ENCODE peak calls at places on chromosome 1, in six cellular contexts. One of them, this sample, is unnamed.

GRCh38 chr1:10515627-10516026 is 40.9 kb downstream of the PEX14 start:
- DNase-seq in K562: no peak
- DNase-seq in GM12891: no peak
- DNase-seq in HepG2: no peak
- DNase-seq in H1: no peak
- DNase-seq in GM12878: no peak
- DNase-seq in this sample: no peak

GRCh38 chr1:175839678-175840669 is 96.6 kb upstream of the TNR start:
- DNase-seq in K562: no peak
- DNase-seq in GM12891: no peak
- DNase-seq in HepG2: peak; percentile 87
- DNase-seq in H1: no peak
- DNase-seq in GM12878: no peak
- DNase-seq in this sample: no peak

GRCh38 chr1:93690921-93691789 is 9.5 kb upstream of the BCAR3 start:
- DNase-seq in K562: no peak
- DNase-seq in GM12891: no peak
- DNase-seq in HepG2: no peak
- DNase-seq in H1: no peak
- DNase-seq in GM12878: no peak
- DNase-seq in this sample: no peak

GRCh38 chr1:74280642-74281396 is 45.6 kb downstream of the TNNI3K start:
- DNase-seq in K562: no peak
- DNase-seq in GM12891: no peak
- DNase-seq in HepG2: no peak
- DNase-seq in H1: no peak
- DNase-seq in GM12878: no peak
- DNase-seq in this sample: no peak

GRCh38 chr1:53324728-53325297 is 3.1 kb downstream of the LRP8 start:
- DNase-seq in K562: no peak
- DNase-seq in GM12891: no peak
- DNase-seq in HepG2: no peak
- DNase-seq in H1: no peak
- DNase-seq in GM12878: no peak
- DNase-seq in this sample: no peak

GRCh38 chr1:2982615-2983318 is 38.5 kb upstream of the ACTRT2 start:
- DNase-seq in K562: no peak
- DNase-seq in GM12891: no peak
- DNase-seq in HepG2: no peak
- DNase-seq in H1: no peak
- DNase-seq in GM12878: no peak
- DNase-seq in this sample: no peak

GRCh38 chr1:91744973-91745648 is 140.8 kb downstream of the TGFBR3 start:
- DNase-seq in K562: no peak
- DNase-seq in GM12891: no peak
- DNase-seq in HepG2: peak; percentile 75
- DNase-seq in H1: no peak
- DNase-seq in GM12878: no peak
- DNase-seq in this sample: no peak

GRCh38 chr1:161725888-161726630 is 4.7 kb downstream of the FCRLB start:
- DNase-seq in K562: peak; percentile 36
- DNase-seq in GM12891: no peak
- DNase-seq in HepG2: peak; percentile 23
- DNase-seq in H1: peak; percentile 77
- DNase-seq in GM12878: no peak
- DNase-seq in this sample: peak; percentile 31

GRCh38 chr1:23004112-23004511 is 11.5 kb downstream of the TEX46 start:
- DNase-seq in K562: no peak
- DNase-seq in GM12891: no peak
- DNase-seq in HepG2: no peak
- DNase-seq in H1: no peak
- DNase-seq in GM12878: no peak
- DNase-seq in this sample: no peak

GRCh38 chr1:65195495-65196417 is 47.8 kb downstream of the AK4 start:
- DNase-seq in K562: peak; percentile 31
- DNase-seq in GM12891: no peak
- DNase-seq in HepG2: no peak
- DNase-seq in H1: no peak
- DNase-seq in GM12878: no peak
- DNase-seq in this sample: no peak

GRCh38 chr1:181141431-181141910 is 53.0 kb downstream of the IER5 start:
- DNase-seq in K562: peak; percentile 83
- DNase-seq in GM12891: no peak
- DNase-seq in HepG2: no peak
- DNase-seq in H1: no peak
- DNase-seq in GM12878: no peak
- DNase-seq in this sample: no peak
- TF ChIP-seq TAF1 in K562: no peak
- TF ChIP-seq TAF1 in GM12891: no peak
- TF ChIP-seq TAF1 in HepG2: no peak
- TF ChIP-seq TAF1 in H1: no peak
- TF ChIP-seq TAF1 in GM12878: no peak
- TF ChIP-seq TAF1 in this sample: no peak

DNA sequence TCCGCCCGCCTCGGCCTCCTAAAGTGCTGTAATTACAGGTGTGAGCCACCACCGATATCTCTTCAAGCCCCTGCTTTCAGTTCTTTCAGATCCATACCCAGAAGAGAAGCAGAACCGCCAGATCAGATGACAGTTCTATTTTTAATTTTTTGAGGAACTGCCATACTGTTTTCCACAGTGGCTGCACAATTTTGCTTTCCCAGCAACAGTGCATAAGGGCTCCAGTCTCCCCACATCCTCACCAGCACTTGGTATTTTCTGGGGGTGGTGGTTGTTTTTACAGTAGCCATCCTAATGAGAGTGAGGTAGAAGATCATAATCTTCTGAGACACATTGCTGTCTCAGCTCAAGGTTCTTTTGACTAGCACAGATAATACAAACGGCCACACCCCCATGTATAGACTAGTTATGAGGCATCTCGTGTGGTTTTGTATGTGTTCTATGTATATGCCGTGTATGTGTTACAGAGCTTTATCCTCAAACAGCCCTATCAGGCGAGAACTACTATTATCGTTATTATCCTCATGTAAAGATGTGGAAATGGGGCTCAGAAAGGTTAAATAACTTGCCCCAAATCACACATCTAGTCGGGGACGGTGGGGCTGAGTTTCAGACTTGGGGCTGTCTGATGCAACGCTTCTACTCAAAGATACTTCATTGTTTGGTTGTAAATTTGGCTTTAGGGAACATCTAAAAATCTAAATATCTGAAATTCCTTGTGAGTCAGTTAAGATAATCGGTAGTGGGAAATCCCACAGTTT is 12.0 kb downstream of the FHAD1 start:
- DNase-seq in K562: no peak
- DNase-seq in GM12891: no peak
- DNase-seq in HepG2: no peak
- DNase-seq in H1: peak; percentile 20
- DNase-seq in GM12878: no peak
- DNase-seq in this sample: no peak
- TF ChIP-seq POLR2A in K562: no peak
- TF ChIP-seq POLR2A in GM12891: no peak
- TF ChIP-seq POLR2A in HepG2: no peak
- TF ChIP-seq POLR2A in H1: no peak
- TF ChIP-seq POLR2A in GM12878: no peak
- TF ChIP-seq POLR2A in this sample: no peak

DNA sequence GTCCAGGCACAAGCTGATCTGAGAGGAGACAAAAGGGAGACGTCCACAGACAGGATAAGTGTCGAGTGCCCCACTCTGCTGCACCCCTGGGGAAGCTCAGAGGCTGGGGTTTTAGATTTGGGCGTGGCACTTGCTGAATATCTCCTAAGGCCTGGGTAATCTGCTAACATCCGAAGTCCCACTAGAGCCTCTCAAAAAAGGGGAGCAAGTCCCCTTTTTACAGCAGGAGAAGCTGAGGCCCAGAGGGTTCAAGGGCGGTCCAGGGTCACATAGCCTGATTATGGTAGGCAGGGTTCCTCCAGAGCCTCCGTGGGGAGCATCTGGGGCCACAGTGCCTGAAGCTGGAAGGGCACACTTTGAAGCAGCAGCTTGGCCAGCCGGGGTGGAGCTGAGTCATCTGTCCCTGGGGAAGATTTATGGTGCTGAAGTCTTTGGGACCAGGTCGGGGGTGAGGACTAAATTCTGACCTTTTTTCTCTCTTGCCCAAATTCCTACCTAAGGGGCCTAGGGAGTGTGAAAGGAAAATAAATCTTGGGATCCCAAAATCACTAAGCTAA is 96.0 kb downstream of the SPSB1 start:
- DNase-seq in K562: no peak
- DNase-seq in GM12891: no peak
- DNase-seq in HepG2: no peak
- DNase-seq in H1: no peak
- DNase-seq in GM12878: no peak
- DNase-seq in this sample: no peak
- TF ChIP-seq POLR2AphosphoS5 in K562: no peak
- TF ChIP-seq POLR2AphosphoS5 in GM12891: no peak
- TF ChIP-seq POLR2AphosphoS5 in HepG2: no peak
- TF ChIP-seq POLR2AphosphoS5 in H1: no peak
- TF ChIP-seq POLR2AphosphoS5 in GM12878: no peak
- TF ChIP-seq POLR2AphosphoS5 in this sample: no peak

DNA sequence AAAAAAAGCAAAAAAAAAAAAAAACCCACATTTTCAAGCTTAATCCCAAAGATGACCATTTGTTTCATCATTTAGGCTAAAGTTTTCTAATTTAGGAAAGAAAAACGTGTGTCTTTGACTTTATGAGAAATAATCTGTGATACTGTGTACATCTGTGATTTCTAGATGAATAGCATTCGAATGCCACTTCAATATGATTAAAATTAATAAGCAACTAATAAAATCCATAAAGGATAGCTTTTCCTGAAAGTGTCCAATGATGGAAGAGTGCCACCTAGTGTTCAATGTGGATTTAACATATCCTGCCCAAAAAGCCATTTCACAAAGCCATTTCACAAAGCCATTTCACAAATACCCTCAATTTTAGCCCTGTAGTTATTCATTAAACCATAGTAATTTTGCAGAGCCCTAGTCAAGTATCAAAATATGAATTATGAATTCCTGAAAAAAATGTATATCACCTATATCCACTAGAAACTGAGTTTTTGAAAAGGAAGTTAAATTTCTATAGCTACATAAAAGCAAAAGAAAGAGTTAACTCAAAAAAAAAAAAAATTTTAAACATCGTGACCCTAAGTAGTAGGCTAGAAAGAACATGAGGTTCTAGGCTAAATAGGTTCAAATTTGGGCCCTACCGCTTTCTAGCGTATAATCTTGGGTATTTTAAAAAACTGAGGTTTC is 19.1 kb downstream of the NME7 start:
- DNase-seq in K562: peak; percentile 28
- DNase-seq in GM12891: no peak
- DNase-seq in HepG2: peak; percentile 43
- DNase-seq in H1: no peak
- DNase-seq in GM12878: peak; percentile 19
- DNase-seq in this sample: no peak
- TF ChIP-seq TAF1 in K562: no peak
- TF ChIP-seq TAF1 in GM12891: no peak
- TF ChIP-seq TAF1 in HepG2: no peak
- TF ChIP-seq TAF1 in H1: no peak
- TF ChIP-seq TAF1 in GM12878: no peak
- TF ChIP-seq TAF1 in this sample: no peak

DNA sequence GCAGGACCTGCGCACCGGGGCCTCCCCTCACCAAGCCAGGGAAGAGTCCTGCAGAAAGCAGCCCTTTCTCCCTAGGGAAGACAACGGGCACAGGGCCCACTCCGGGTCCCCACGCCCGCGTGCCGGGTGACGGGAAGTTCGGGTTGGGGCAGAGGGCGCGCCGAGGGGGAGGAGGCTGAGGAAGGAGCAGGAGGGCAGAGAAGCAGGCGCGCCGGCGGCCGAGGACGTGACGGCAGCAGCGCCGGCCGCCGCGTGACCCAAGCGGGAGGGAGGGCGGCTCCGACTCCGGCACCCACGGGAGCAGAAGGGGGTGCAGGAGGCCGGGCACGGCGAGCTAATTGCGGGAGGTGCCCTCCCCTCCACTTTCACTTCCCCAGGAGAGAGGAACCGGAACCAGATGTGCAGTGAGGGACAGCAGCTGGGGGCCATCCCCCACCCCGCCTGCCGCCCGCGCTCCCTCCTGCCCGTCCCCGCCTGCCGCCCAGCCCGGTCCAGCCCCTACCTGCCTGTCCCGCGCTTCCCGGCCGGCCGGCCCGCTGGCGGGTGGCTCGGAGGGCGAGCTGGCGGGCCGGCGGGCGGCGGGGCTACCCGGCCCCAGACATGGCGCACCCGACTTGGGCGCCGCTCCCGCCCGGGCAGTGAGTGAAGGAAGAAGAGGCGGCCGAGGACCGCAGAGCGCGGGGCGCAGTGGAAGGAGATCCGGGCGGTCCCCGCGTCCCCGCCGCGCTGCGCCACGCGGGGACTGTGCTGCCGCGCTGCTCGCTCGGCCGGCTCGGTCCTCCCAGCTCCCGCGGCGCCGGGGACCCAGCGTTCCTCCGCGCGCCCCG is 510 bp downstream of the DENND4B start:
- DNase-seq in K562: peak; percentile 86
- DNase-seq in GM12891: peak; percentile 93
- DNase-seq in HepG2: no peak
- DNase-seq in H1: peak; percentile 77
- DNase-seq in GM12878: peak; percentile 86
- DNase-seq in this sample: peak; percentile 95
- TF ChIP-seq POLR2A in K562: peak; percentile 45
- TF ChIP-seq POLR2A in GM12891: peak; percentile 52
- TF ChIP-seq POLR2A in HepG2: peak; percentile 57
- TF ChIP-seq POLR2A in H1: no peak
- TF ChIP-seq POLR2A in GM12878: peak; percentile 72
- TF ChIP-seq POLR2A in this sample: peak; percentile 71

GRCh38 chr1:182143154-182143657 is 81.7 kb upstream of the ZNF648 start:
- DNase-seq in K562: peak; percentile 88
- DNase-seq in GM12891: peak; percentile 36
- DNase-seq in HepG2: peak; percentile 71
- DNase-seq in H1: peak; percentile 97
- DNase-seq in GM12878: peak; percentile 27
- DNase-seq in this sample: peak; percentile 38
- TF ChIP-seq POLR2AphosphoS5 in K562: no peak
- TF ChIP-seq POLR2AphosphoS5 in GM12891: no peak
- TF ChIP-seq POLR2AphosphoS5 in HepG2: no peak
- TF ChIP-seq POLR2AphosphoS5 in H1: no peak
- TF ChIP-seq POLR2AphosphoS5 in GM12878: no peak
- TF ChIP-seq POLR2AphosphoS5 in this sample: no peak

DNA sequence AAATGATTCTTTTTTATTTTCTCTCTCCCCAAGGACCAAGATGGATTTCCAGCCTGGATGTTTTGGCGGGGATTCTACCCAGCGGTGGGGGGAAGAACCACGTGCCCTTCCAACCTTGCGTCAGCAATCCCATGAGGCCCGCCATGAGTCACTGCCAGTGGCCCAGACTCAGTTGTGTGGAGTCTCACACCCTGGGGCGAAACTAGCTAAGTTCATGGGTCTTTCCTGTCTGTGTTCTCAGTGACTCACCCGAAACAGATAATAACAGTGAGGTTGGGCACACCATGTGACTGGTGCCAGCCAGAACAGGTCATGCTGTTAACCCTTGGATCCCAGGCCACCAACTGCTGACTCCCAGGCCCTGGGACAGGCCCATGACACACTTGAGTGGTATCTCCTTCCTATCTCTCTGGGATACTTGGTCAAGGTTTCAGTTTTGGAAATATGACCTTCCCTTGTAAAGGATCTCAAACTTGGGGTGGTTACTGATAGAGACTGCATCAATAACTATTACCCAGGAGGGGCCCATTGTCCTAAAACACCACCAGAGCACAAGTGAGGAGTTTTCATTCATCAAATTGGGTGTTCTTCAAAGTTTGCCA is 98.0 kb upstream of the DUSP10 start:
- DNase-seq in K562: no peak
- DNase-seq in GM12891: no peak
- DNase-seq in HepG2: peak; percentile 26
- DNase-seq in H1: no peak
- DNase-seq in GM12878: peak; percentile 94
- DNase-seq in this sample: peak; percentile 5
- TF ChIP-seq TAF1 in K562: no peak
- TF ChIP-seq TAF1 in GM12891: no peak
- TF ChIP-seq TAF1 in HepG2: no peak
- TF ChIP-seq TAF1 in H1: no peak
- TF ChIP-seq TAF1 in GM12878: no peak
- TF ChIP-seq TAF1 in this sample: no peak

This sample was measured in GM12892.